ENCODE peak calls at places on chromosomes 6 and 20, in seven cellular contexts. One of them, this sample, is unnamed.

GRCh38 chr6:98764378-98764911 is 69.9 kb upstream of the POU3F2 start:
- DNase-seq in activated CD8-positive, alpha-beta memory T cell treated with anti-CD3 and anti-CD28 coated beads for 24 hours: no peak
- DNase-seq in A172: no peak
- DNase-seq in mucosa of gallbladder: no peak
- DNase-seq in fibroblast of lung: no peak
- DNase-seq in heart right ventricle: no peak
- DNase-seq in GM13976: no peak
- DNase-seq in this sample: no peak

GRCh38 chr6:16498957-16499356 is 260.6 kb downstream of the GMPR start:
- DNase-seq in mucosa of gallbladder: no peak
- DNase-seq in activated CD8-positive, alpha-beta memory T cell treated with anti-CD3 and anti-CD28 coated beads for 24 hours: no peak
- DNase-seq in fibroblast of lung: no peak
- DNase-seq in heart right ventricle: no peak
- DNase-seq in GM13976: no peak
- DNase-seq in A172: no peak
- DNase-seq in this sample: no peak

GRCh38 chr20:41001497-41001896 is 27.1 kb upstream of the TOP1 start:
- DNase-seq in mucosa of gallbladder: no peak
- DNase-seq in activated CD8-positive, alpha-beta memory T cell treated with anti-CD3 and anti-CD28 coated beads for 24 hours: no peak
- DNase-seq in GM13976: no peak
- DNase-seq in fibroblast of lung: peak
- DNase-seq in A172: no peak
- DNase-seq in heart right ventricle: no peak
- DNase-seq in this sample: no peak

GRCh38 chr6:15593798-15594197 is 69.0 kb downstream of the DTNBP1 start:
- DNase-seq in fibroblast of lung: peak
- DNase-seq in A172: no peak
- DNase-seq in mucosa of gallbladder: no peak
- DNase-seq in GM13976: no peak
- DNase-seq in heart right ventricle: no peak
- DNase-seq in activated CD8-positive, alpha-beta memory T cell treated with anti-CD3 and anti-CD28 coated beads for 24 hours: no peak
- DNase-seq in this sample: no peak

GRCh38 chr6:54621285-54621684 is 225.3 kb upstream of the FAM83B start:
- DNase-seq in mucosa of gallbladder: no peak
- DNase-seq in fibroblast of lung: no peak
- DNase-seq in GM13976: no peak
- DNase-seq in heart right ventricle: no peak
- DNase-seq in activated CD8-positive, alpha-beta memory T cell treated with anti-CD3 and anti-CD28 coated beads for 24 hours: no peak
- DNase-seq in A172: no peak
- DNase-seq in this sample: no peak

GRCh38 chr20:31841928-31842327 is 3.5 kb downstream of the FOXS1 start:
- DNase-seq in fibroblast of lung: peak
- DNase-seq in heart right ventricle: no peak
- DNase-seq in activated CD8-positive, alpha-beta memory T cell treated with anti-CD3 and anti-CD28 coated beads for 24 hours: no peak
- DNase-seq in mucosa of gallbladder: no peak
- DNase-seq in A172: peak
- DNase-seq in GM13976: no peak
- DNase-seq in this sample: no peak

GRCh38 chr6:38432479-38432878 is 207.2 kb downstream of the BTBD9 start:
- DNase-seq in GM13976: no peak
- DNase-seq in fibroblast of lung: no peak
- DNase-seq in heart right ventricle: no peak
- DNase-seq in mucosa of gallbladder: no peak
- DNase-seq in activated CD8-positive, alpha-beta memory T cell treated with anti-CD3 and anti-CD28 coated beads for 24 hours: no peak
- DNase-seq in A172: peak
- DNase-seq in this sample: no peak

GRCh38 chr20:63830821-63831593 is at the start of gene ZBTB46:
- DNase-seq in heart right ventricle: peak
- DNase-seq in fibroblast of lung: peak
- DNase-seq in mucosa of gallbladder: peak
- DNase-seq in A172: no peak
- DNase-seq in GM13976: peak
- DNase-seq in activated CD8-positive, alpha-beta memory T cell treated with anti-CD3 and anti-CD28 coated beads for 24 hours: no peak
- DNase-seq in this sample: peak

GRCh38 chr6:112035446-112035845 is 18.5 kb upstream of the CCN6 start:
- DNase-seq in A172: no peak
- DNase-seq in fibroblast of lung: no peak
- DNase-seq in activated CD8-positive, alpha-beta memory T cell treated with anti-CD3 and anti-CD28 coated beads for 24 hours: no peak
- DNase-seq in mucosa of gallbladder: no peak
- DNase-seq in GM13976: no peak
- DNase-seq in heart right ventricle: no peak
- DNase-seq in this sample: no peak

GRCh38 chr20:38091447-38092216 is 58.1 kb downstream of the RPRD1B start:
- DNase-seq in A172: no peak
- DNase-seq in fibroblast of lung: peak
- DNase-seq in GM13976: peak
- DNase-seq in heart right ventricle: no peak
- DNase-seq in mucosa of gallbladder: no peak
- DNase-seq in activated CD8-positive, alpha-beta memory T cell treated with anti-CD3 and anti-CD28 coated beads for 24 hours: no peak
- DNase-seq in this sample: peak

GRCh38 chr20:18284805-18285533 is 3.4 kb upstream of the ZNF133 start:
- DNase-seq in fibroblast of lung: peak
- DNase-seq in A172: no peak
- DNase-seq in GM13976: no peak
- DNase-seq in heart right ventricle: no peak
- DNase-seq in activated CD8-positive, alpha-beta memory T cell treated with anti-CD3 and anti-CD28 coated beads for 24 hours: no peak
- DNase-seq in mucosa of gallbladder: no peak
- DNase-seq in this sample: no peak

GRCh38 chr6:41779793-41780622 is at the start of gene FRS3:
- DNase-seq in fibroblast of lung: peak
- DNase-seq in A172: peak
- DNase-seq in heart right ventricle: peak
- DNase-seq in mucosa of gallbladder: peak
- DNase-seq in GM13976: peak
- DNase-seq in activated CD8-positive, alpha-beta memory T cell treated with anti-CD3 and anti-CD28 coated beads for 24 hours: peak
- DNase-seq in this sample: peak

GRCh38 chr20:47949230-47949629 is 163.9 kb upstream of the SULF2 start:
- DNase-seq in GM13976: no peak
- DNase-seq in fibroblast of lung: no peak
- DNase-seq in activated CD8-positive, alpha-beta memory T cell treated with anti-CD3 and anti-CD28 coated beads for 24 hours: no peak
- DNase-seq in mucosa of gallbladder: no peak
- DNase-seq in heart right ventricle: no peak
- DNase-seq in A172: no peak
- DNase-seq in this sample: no peak

GRCh38 chr6:14881399-14881798 is 364.5 kb upstream of the JARID2 start:
- DNase-seq in heart right ventricle: no peak
- DNase-seq in A172: peak
- DNase-seq in activated CD8-positive, alpha-beta memory T cell treated with anti-CD3 and anti-CD28 coated beads for 24 hours: peak
- DNase-seq in mucosa of gallbladder: no peak
- DNase-seq in GM13976: no peak
- DNase-seq in fibroblast of lung: peak
- DNase-seq in this sample: no peak

GRCh38 chr20:59336551-59336950 is 36.1 kb downstream of the EDN3 start:
- DNase-seq in heart right ventricle: no peak
- DNase-seq in GM13976: no peak
- DNase-seq in A172: no peak
- DNase-seq in activated CD8-positive, alpha-beta memory T cell treated with anti-CD3 and anti-CD28 coated beads for 24 hours: no peak
- DNase-seq in mucosa of gallbladder: no peak
- DNase-seq in fibroblast of lung: no peak
- DNase-seq in this sample: no peak

GRCh38 chr20:46188866-46189265 is 70.8 kb downstream of the CD40 start:
- DNase-seq in mucosa of gallbladder: no peak
- DNase-seq in activated CD8-positive, alpha-beta memory T cell treated with anti-CD3 and anti-CD28 coated beads for 24 hours: no peak
- DNase-seq in A172: no peak
- DNase-seq in fibroblast of lung: no peak
- DNase-seq in GM13976: no peak
- DNase-seq in heart right ventricle: no peak
- DNase-seq in this sample: no peak

GRCh38 chr20:43766395-43766794 is 39.6 kb upstream of the GTSF1L start:
- DNase-seq in fibroblast of lung: no peak
- DNase-seq in GM13976: no peak
- DNase-seq in activated CD8-positive, alpha-beta memory T cell treated with anti-CD3 and anti-CD28 coated beads for 24 hours: no peak
- DNase-seq in heart right ventricle: peak
- DNase-seq in A172: no peak
- DNase-seq in mucosa of gallbladder: peak
- DNase-seq in this sample: peak

GRCh38 chr6:42281570-42281969 is 63.9 kb upstream of the MRPS10 start:
- DNase-seq in GM13976: no peak
- DNase-seq in heart right ventricle: no peak
- DNase-seq in mucosa of gallbladder: no peak
- DNase-seq in activated CD8-positive, alpha-beta memory T cell treated with anti-CD3 and anti-CD28 coated beads for 24 hours: peak
- DNase-seq in fibroblast of lung: no peak
- DNase-seq in A172: no peak
- DNase-seq in this sample: peak

GRCh38 chr6:3014675-3015066 is 15.0 kb downstream of the NQO2 start:
- DNase-seq in A172: no peak
- DNase-seq in GM13976: no peak
- DNase-seq in activated CD8-positive, alpha-beta memory T cell treated with anti-CD3 and anti-CD28 coated beads for 24 hours: no peak
- DNase-seq in mucosa of gallbladder: no peak
- DNase-seq in heart right ventricle: no peak
- DNase-seq in fibroblast of lung: no peak
- DNase-seq in this sample: no peak

GRCh38 chr6:139425780-139426179 is 51.3 kb upstream of the CITED2 start:
- DNase-seq in fibroblast of lung: no peak
- DNase-seq in A172: no peak
- DNase-seq in mucosa of gallbladder: no peak
- DNase-seq in GM13976: no peak
- DNase-seq in heart right ventricle: no peak
- DNase-seq in activated CD8-positive, alpha-beta memory T cell treated with anti-CD3 and anti-CD28 coated beads for 24 hours: no peak
- DNase-seq in this sample: no peak

GRCh38 chr6:154638369-154638768 is 94.8 kb upstream of the SCAF8 start:
- DNase-seq in GM13976: no peak
- DNase-seq in fibroblast of lung: no peak
- DNase-seq in heart right ventricle: no peak
- DNase-seq in A172: peak
- DNase-seq in mucosa of gallbladder: no peak
- DNase-seq in activated CD8-positive, alpha-beta memory T cell treated with anti-CD3 and anti-CD28 coated beads for 24 hours: no peak
- DNase-seq in this sample: no peak

GRCh38 chr6:80439721-80440488 is 333.4 kb downstream of the BCKDHB start:
- DNase-seq in heart right ventricle: no peak
- DNase-seq in fibroblast of lung: no peak
- DNase-seq in GM13976: no peak
- DNase-seq in A172: no peak
- DNase-seq in activated CD8-positive, alpha-beta memory T cell treated with anti-CD3 and anti-CD28 coated beads for 24 hours: no peak
- DNase-seq in mucosa of gallbladder: no peak
- DNase-seq in this sample: no peak